ENCODE peak calls at places on chromosome 10, in four cellular contexts. W, Y, M and N are unnamed samples.

GRCh38 chr10:513393-513792 is 176.1 kb downstream of the DIP2C start:
- DNase-seq in M (no peak), W (no peak), Y (no peak), N (no peak)

GRCh38 chr10:60434418-60435046 is 44.9 kb upstream of the ANK3 start:
- DNase-seq in M (no peak), Y (no peak), W (no peak), N (peak; percentile 9)

GRCh38 chr10:5831446-5831782 is 18.2 kb upstream of the GDI2 start:
- DNase-seq in Y (no peak), W (no peak), M (no peak), N (no peak)

GRCh38 chr10:123556736-123557135 is 109.4 kb upstream of the GPR26 start:
- DNase-seq in Y (no peak), M (no peak), W (no peak), N (no peak)

GRCh38 chr10:101006593-101007098 is 7.0 kb downstream of the LZTS2 start:
- DNase-seq in W (no peak), Y (no peak), M (no peak), N (no peak)

GRCh38 chr10:131983780-131984179 is 2.1 kb upstream of the BNIP3 start:
- DNase-seq in W (peak; percentile 88), M (no peak), Y (no peak), N (no peak)

GRCh38 chr10:6694447-6695155 is 114.5 kb upstream of the PRKCQ start:
- DNase-seq in M (no peak), Y (peak; percentile 18), W (peak; percentile 3), N (no peak)

GRCh38 chr10:49282879-49283321 is 16.1 kb upstream of the C10orf71 start:
- DNase-seq in M (peak; percentile 36), Y (no peak), W (no peak), N (no peak)

GRCh38 chr10:132447446-132448247 is 50.6 kb downstream of the PWWP2B start:
- DNase-seq in M (no peak), W (peak; percentile 88), Y (peak; percentile 86), N (peak; percentile 78)

GRCh38 chr10:75137533-75138438 is 26.3 kb downstream of the SAMD8 start:
- DNase-seq in M (no peak), W (peak; percentile 65), Y (peak; percentile 29), N (no peak)

GRCh38 chr10:92619368-92619767 is 26.4 kb downstream of the KIF11 start:
- DNase-seq in Y (no peak), M (no peak), W (no peak), N (no peak)

GRCh38 chr10:7593068-7593467 is 73.7 kb downstream of the ITIH5 start:
- DNase-seq in W (no peak), Y (no peak), M (peak; percentile 28), N (no peak)

GRCh38 chr10:91758303-91759146 is 39.7 kb upstream of the TNKS2 start:
- DNase-seq in W (peak; percentile 43), M (no peak), Y (no peak), N (no peak)

GRCh38 chr10:95628786-95629185 is 27.7 kb downstream of the ALDH18A1 start:
- DNase-seq in Y (no peak), W (peak; percentile 11), M (no peak), N (no peak)

GRCh38 chr10:50574305-50574704 is 49.5 kb downstream of the SGMS1 start:
- DNase-seq in Y (no peak), W (no peak), M (no peak), N (no peak)

GRCh38 chr10:93030409-93030808 is 30.2 kb upstream of the CYP26C1 start:
- DNase-seq in W (peak; percentile 77), Y (no peak), M (no peak), N (no peak)

GRCh38 chr10:48802611-48803046 is 118.0 kb downstream of the WDFY4 start:
- DNase-seq in M (no peak), Y (no peak), W (no peak), N (no peak)